ENCODE peak calls at places on chromosomes 16 and 17, in four cellular contexts. One of them, this sample, is unnamed. For H3K4me1, the result is how much of the 10 kb centered on the place peaks cover.

GRCh38 chr16:74623214-74623842 is 16.4 kb upstream of the GLG1 start:
- DNase-seq in tibial artery: peak
- DNase-seq in cardiac muscle cell: peak
- DNase-seq in Caco-2: peak
- DNase-seq in this sample: no peak

GRCh38 chr17:57875109-57876022 is 25.5 kb upstream of the MRPS23 start:
- DNase-seq in tibial artery: peak
- DNase-seq in cardiac muscle cell: peak
- DNase-seq in Caco-2: peak
- DNase-seq in this sample: peak

GRCh38 chr16:13791095-13791494 is 128.9 kb upstream of the ERCC4 start:
- DNase-seq in tibial artery: no peak
- DNase-seq in cardiac muscle cell: no peak
- DNase-seq in Caco-2: no peak
- DNase-seq in this sample: no peak

GRCh38 chr17:27578718-27579085 is 52.3 kb upstream of the LGALS9 start:
- DNase-seq in tibial artery: no peak
- DNase-seq in cardiac muscle cell: peak
- DNase-seq in Caco-2: peak
- DNase-seq in this sample: no peak

GRCh38 chr16:88526906-88527185 is 43.4 kb upstream of the ZC3H18 start:
- DNase-seq in tibial artery: no peak
- DNase-seq in cardiac muscle cell: no peak
- DNase-seq in Caco-2: no peak
- DNase-seq in this sample: no peak

GRCh38 chr17:56665864-56666263 is 72.4 kb downstream of the NOG start:
- DNase-seq in tibial artery: no peak
- DNase-seq in cardiac muscle cell: no peak
- DNase-seq in Caco-2: no peak
- DNase-seq in this sample: no peak

GRCh38 chr16:50932348-50932916 is 190.5 kb downstream of the CYLD start:
- DNase-seq in tibial artery: no peak
- DNase-seq in cardiac muscle cell: peak
- DNase-seq in Caco-2: no peak
- DNase-seq in this sample: no peak

GRCh38 chr17:77210331-77210730 is 69.6 kb downstream of the SEC14L1 start:
- DNase-seq in tibial artery: peak
- DNase-seq in cardiac muscle cell: no peak
- DNase-seq in Caco-2: no peak
- DNase-seq in this sample: no peak

GRCh38 chr17:66910651-66911285 is 53.7 kb upstream of the CACNG4 start:
- DNase-seq in tibial artery: no peak
- DNase-seq in cardiac muscle cell: no peak
- DNase-seq in Caco-2: no peak
- DNase-seq in this sample: no peak

GRCh38 chr16:19291459-19291858 is 5.9 kb downstream of the CLEC19A start:
- DNase-seq in tibial artery: no peak
- DNase-seq in cardiac muscle cell: peak
- DNase-seq in Caco-2: no peak
- DNase-seq in this sample: peak

GRCh38 chr16:81618187-81618586 is 160.9 kb upstream of the PLCG2 start:
- DNase-seq in tibial artery: no peak
- DNase-seq in cardiac muscle cell: no peak
- DNase-seq in Caco-2: no peak
- DNase-seq in this sample: no peak

GRCh38 chr16:54143934-54144333 is 142.7 kb downstream of the IRX3 start:
- DNase-seq in tibial artery: no peak
- DNase-seq in cardiac muscle cell: no peak
- DNase-seq in Caco-2: no peak
- DNase-seq in this sample: no peak

GRCh38 chr17:57534863-57535651 is 210.0 kb downstream of the CCDC182 start:
- DNase-seq in tibial artery: no peak
- DNase-seq in cardiac muscle cell: peak
- DNase-seq in Caco-2: no peak
- DNase-seq in this sample: no peak

GRCh38 chr16:47142469-47143328 is 1.0 kb downstream of the NETO2 start:
- DNase-seq in tibial artery: no peak
- DNase-seq in cardiac muscle cell: peak
- DNase-seq in Caco-2: no peak
- DNase-seq in this sample: peak

GRCh38 chr17:9211133-9211765 is 189.9 kb downstream of the NTN1 start:
- DNase-seq in tibial artery: no peak
- DNase-seq in cardiac muscle cell: no peak
- DNase-seq in Caco-2: no peak
- DNase-seq in this sample: no peak

GRCh38 chr16:24685539-24686432 is 43.7 kb upstream of the TNRC6A start:
- DNase-seq in tibial artery: peak
- DNase-seq in cardiac muscle cell: peak
- DNase-seq in Caco-2: peak
- DNase-seq in this sample: peak

GRCh38 chr17:41538565-41538991 is 10.5 kb upstream of the KRT19 start:
- DNase-seq in tibial artery: no peak
- DNase-seq in cardiac muscle cell: peak
- DNase-seq in Caco-2: peak
- DNase-seq in this sample: no peak

GRCh38 chr16:63613701-63614100 is 1508.2 kb downstream of the CDH11 start:
- DNase-seq in tibial artery: no peak
- DNase-seq in cardiac muscle cell: peak
- DNase-seq in Caco-2: no peak
- DNase-seq in this sample: no peak

GRCh38 chr16:15507299-15507958 is 73.0 kb downstream of the BMERB1 start:
- DNase-seq in tibial artery: peak
- DNase-seq in cardiac muscle cell: peak
- DNase-seq in Caco-2: no peak
- DNase-seq in this sample: no peak

GRCh38 chr16:65725156-65725845 is 603.4 kb upstream of the CDH11 start:
- DNase-seq in tibial artery: no peak
- DNase-seq in cardiac muscle cell: peak
- DNase-seq in Caco-2: no peak
- DNase-seq in this sample: no peak

GRCh38 chr17:15957206-15957605 is 12.3 kb downstream of the ADORA2B start:
- DNase-seq in tibial artery: no peak
- DNase-seq in cardiac muscle cell: no peak
- DNase-seq in Caco-2: no peak
- DNase-seq in this sample: no peak

GRCh38 chr17:64385187-64386083 is 5.2 kb downstream of the PECAM1 start:
- DNase-seq in tibial artery: peak
- DNase-seq in cardiac muscle cell: peak
- DNase-seq in Caco-2: peak
- DNase-seq in this sample: no peak

GRCh38 chr17:74737299-74738050 is 419 bp downstream of the RAB37 start:
- DNase-seq in tibial artery: no peak
- DNase-seq in cardiac muscle cell: peak
- DNase-seq in Caco-2: peak
- DNase-seq in this sample: no peak

GRCh38 chr17:7060165-7060890 is 16.4 kb upstream of the SLC16A11 start:
- DNase-seq in tibial artery: no peak
- DNase-seq in cardiac muscle cell: peak
- DNase-seq in Caco-2: no peak
- DNase-seq in this sample: no peak

GRCh38 chr16:30183236-30183960 is at the start of gene CORO1A:
- DNase-seq in tibial artery: peak
- DNase-seq in cardiac muscle cell: peak
- DNase-seq in Caco-2: peak
- DNase-seq in this sample: peak

GRCh38 chr17:18362509-18363020 is 785 bp downstream of the SHMT1 start:
- DNase-seq in tibial artery: peak
- DNase-seq in cardiac muscle cell: peak
- DNase-seq in Caco-2: peak
- DNase-seq in this sample: peak

GRCh38 chr17:43626066-43626465 is 35.7 kb downstream of the MEOX1 start:
- DNase-seq in tibial artery: no peak
- DNase-seq in cardiac muscle cell: no peak
- DNase-seq in Caco-2: no peak
- DNase-seq in this sample: no peak

GRCh38 chr16:11160676-11161115 is 95.3 kb downstream of the SOCS1 start:
- DNase-seq in tibial artery: no peak
- DNase-seq in cardiac muscle cell: no peak
- DNase-seq in Caco-2: no peak
- DNase-seq in this sample: no peak

GRCh38 chr17:4582691-4583090 is 1.6 kb upstream of the SMTNL2 start:
- DNase-seq in tibial artery: no peak
- DNase-seq in cardiac muscle cell: no peak
- DNase-seq in Caco-2: no peak
- DNase-seq in this sample: no peak

GRCh38 chr16:6428861-6429260 is 903.8 kb upstream of the RBFOX1 start:
- DNase-seq in tibial artery: no peak
- DNase-seq in cardiac muscle cell: no peak
- DNase-seq in Caco-2: no peak
- DNase-seq in this sample: no peak

GRCh38 chr16:29899516-29900101 is at the start of gene SEZ6L2:
- DNase-seq in tibial artery: no peak
- DNase-seq in cardiac muscle cell: peak
- DNase-seq in Caco-2: peak
- DNase-seq in this sample: peak

GRCh38 chr16:53090591-53091507 is 36.1 kb downstream of the CHD9 start:
- DNase-seq in tibial artery: peak
- DNase-seq in cardiac muscle cell: peak
- DNase-seq in Caco-2: no peak
- DNase-seq in this sample: peak

GRCh38 chr17:9002610-9003354 is 18.5 kb upstream of the NTN1 start:
- DNase-seq in tibial artery: peak
- DNase-seq in cardiac muscle cell: peak
- DNase-seq in Caco-2: no peak
- DNase-seq in this sample: peak

GRCh38 chr17:32141690-32142037 is 638 bp upstream of the RHOT1 start:
- DNase-seq in tibial artery: no peak
- DNase-seq in cardiac muscle cell: no peak
- DNase-seq in Caco-2: no peak
- DNase-seq in this sample: no peak

DNA sequence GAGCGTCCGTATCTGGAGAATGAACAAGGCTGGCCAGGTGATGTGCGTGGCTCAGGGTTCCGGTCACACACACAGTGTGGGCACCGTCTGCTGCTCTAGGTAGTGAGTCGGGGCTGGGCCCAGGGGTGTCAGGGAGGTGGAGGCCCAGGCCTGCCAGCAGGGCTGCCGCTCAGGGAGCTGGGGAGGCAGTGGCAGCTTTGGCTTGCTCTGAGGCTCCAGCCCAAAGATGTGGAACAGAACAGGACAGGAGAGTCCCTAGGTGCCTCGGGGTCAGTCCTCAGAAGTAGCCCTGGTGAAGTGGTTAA is 4.3 kb downstream of the TBL3 start:
- DNase-seq in tibial artery: no peak
- DNase-seq in cardiac muscle cell: no peak
- DNase-seq in Caco-2: no peak
- DNase-seq in this sample: no peak
- H3K4me1 ChIP-seq in tibial artery: under half
- H3K4me1 ChIP-seq in cardiac muscle cell: under half
- H3K4me1 ChIP-seq in Caco-2: under half
- H3K4me1 ChIP-seq in this sample: under half

GRCh38 chr17:78383725-78384471 is 5.4 kb downstream of the PGS1 start:
- DNase-seq in tibial artery: peak
- DNase-seq in cardiac muscle cell: peak
- DNase-seq in Caco-2: no peak
- DNase-seq in this sample: peak
- H3K4me1 ChIP-seq in tibial artery: under half
- H3K4me1 ChIP-seq in cardiac muscle cell: under half
- H3K4me1 ChIP-seq in Caco-2: under half
- H3K4me1 ChIP-seq in this sample: half or more

GRCh38 chr17:83082899-83083367 is 3.5 kb downstream of the METRNL start:
- DNase-seq in tibial artery: no peak
- DNase-seq in cardiac muscle cell: no peak
- DNase-seq in Caco-2: no peak
- DNase-seq in this sample: peak
- H3K4me1 ChIP-seq in tibial artery: under half
- H3K4me1 ChIP-seq in cardiac muscle cell: under half
- H3K4me1 ChIP-seq in Caco-2: half or more
- H3K4me1 ChIP-seq in this sample: under half

GRCh38 chr16:31198207-31198882 is 4.2 kb downstream of the PYCARD start:
- DNase-seq in tibial artery: no peak
- DNase-seq in cardiac muscle cell: no peak
- DNase-seq in Caco-2: no peak
- DNase-seq in this sample: no peak
- H3K4me1 ChIP-seq in tibial artery: under half
- H3K4me1 ChIP-seq in cardiac muscle cell: under half
- H3K4me1 ChIP-seq in Caco-2: under half
- H3K4me1 ChIP-seq in this sample: under half

DNA sequence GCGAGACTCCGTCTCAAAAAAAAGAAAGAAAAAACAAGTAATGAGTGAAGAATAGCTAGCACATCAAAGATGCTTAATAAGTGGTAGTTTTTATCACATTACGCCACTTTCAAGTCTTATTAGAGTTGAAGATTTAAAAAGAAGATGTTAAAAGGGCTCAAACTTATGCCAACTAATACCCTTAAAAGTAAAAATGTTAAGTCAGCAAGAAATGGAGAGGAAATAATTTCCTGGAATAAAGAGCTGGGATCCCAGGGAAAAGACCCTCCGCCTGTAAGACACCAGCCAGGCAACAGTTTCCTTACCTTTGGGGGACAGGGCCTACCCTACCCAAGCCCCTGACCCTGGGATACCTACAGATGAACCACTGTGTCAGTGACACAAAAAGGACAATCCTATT is 3.6 kb downstream of the XPO6 start:
- DNase-seq in tibial artery: no peak
- DNase-seq in cardiac muscle cell: no peak
- DNase-seq in Caco-2: no peak
- DNase-seq in this sample: no peak
- H3K4me1 ChIP-seq in tibial artery: under half
- H3K4me1 ChIP-seq in cardiac muscle cell: under half
- H3K4me1 ChIP-seq in Caco-2: under half
- H3K4me1 ChIP-seq in this sample: under half

This sample was measured in mucosa of descending colon.